ENCODE peak calls at places on chromosomes 11 and 22, in four cellular contexts. One of them, this sample, is unnamed.

GRCh38 chr11:119892311-119892808 is 163.4 kb upstream of the NECTIN1 start:
- DNase-seq in heart right ventricle: peak; percentile 55
- DNase-seq in Kasumi-1: no peak
- DNase-seq in CD4-positive, CD25-positive, alpha-beta regulatory T cell: no peak
- DNase-seq in this sample: peak; percentile 74

GRCh38 chr11:128616158-128616557 is 28.8 kb upstream of the ETS1 start:
- DNase-seq in heart right ventricle: peak; percentile 45
- DNase-seq in CD4-positive, CD25-positive, alpha-beta regulatory T cell: no peak
- DNase-seq in Kasumi-1: no peak
- DNase-seq in this sample: peak; percentile 60

GRCh38 chr22:20423636-20424511 is 13.8 kb downstream of the SCARF2 start:
- DNase-seq in Kasumi-1: peak; percentile 62
- DNase-seq in heart right ventricle: no peak
- DNase-seq in CD4-positive, CD25-positive, alpha-beta regulatory T cell: no peak
- DNase-seq in this sample: no peak

GRCh38 chr22:49322861-49323622 is 504.6 kb downstream of the BRD1 start:
- DNase-seq in heart right ventricle: no peak
- DNase-seq in CD4-positive, CD25-positive, alpha-beta regulatory T cell: no peak
- DNase-seq in Kasumi-1: no peak
- DNase-seq in this sample: no peak

GRCh38 chr11:69318093-69318420 is 24.1 kb downstream of the MYEOV start:
- DNase-seq in heart right ventricle: no peak
- DNase-seq in CD4-positive, CD25-positive, alpha-beta regulatory T cell: no peak
- DNase-seq in Kasumi-1: no peak
- DNase-seq in this sample: no peak

GRCh38 chr22:47207387-47207786 is 444.9 kb downstream of the TBC1D22A start:
- DNase-seq in CD4-positive, CD25-positive, alpha-beta regulatory T cell: no peak
- DNase-seq in heart right ventricle: no peak
- DNase-seq in Kasumi-1: no peak
- DNase-seq in this sample: no peak

GRCh38 chr11:92865352-92865751 is 104.1 kb upstream of the MTNR1B start:
- DNase-seq in Kasumi-1: no peak
- DNase-seq in heart right ventricle: peak; percentile 14
- DNase-seq in CD4-positive, CD25-positive, alpha-beta regulatory T cell: no peak
- DNase-seq in this sample: no peak

GRCh38 chr11:122524532-122524882 is 131.0 kb upstream of the UBASH3B start:
- DNase-seq in Kasumi-1: no peak
- DNase-seq in CD4-positive, CD25-positive, alpha-beta regulatory T cell: no peak
- DNase-seq in heart right ventricle: no peak
- DNase-seq in this sample: no peak

GRCh38 chr11:134656861-134657540 is 245.0 kb upstream of the B3GAT1 start:
- DNase-seq in Kasumi-1: no peak
- DNase-seq in CD4-positive, CD25-positive, alpha-beta regulatory T cell: no peak
- DNase-seq in heart right ventricle: no peak
- DNase-seq in this sample: no peak

GRCh38 chr11:46162700-46163099 is 41.4 kb upstream of the PHF21A start:
- DNase-seq in heart right ventricle: no peak
- DNase-seq in CD4-positive, CD25-positive, alpha-beta regulatory T cell: no peak
- DNase-seq in Kasumi-1: no peak
- DNase-seq in this sample: no peak

GRCh38 chr11:65429069-65429681 is 6.6 kb downstream of the NEAT1 start:
- DNase-seq in heart right ventricle: no peak
- DNase-seq in Kasumi-1: peak; percentile 55
- DNase-seq in CD4-positive, CD25-positive, alpha-beta regulatory T cell: peak; percentile 22
- DNase-seq in this sample: peak; percentile 23

GRCh38 chr22:35460678-35461077 is 60.7 kb downstream of the MCM5 start:
- DNase-seq in Kasumi-1: peak; percentile 17
- DNase-seq in CD4-positive, CD25-positive, alpha-beta regulatory T cell: no peak
- DNase-seq in heart right ventricle: no peak
- DNase-seq in this sample: no peak

GRCh38 chr11:16606784-16607674 is 131.4 kb upstream of the C11orf58 start:
- DNase-seq in CD4-positive, CD25-positive, alpha-beta regulatory T cell: no peak
- DNase-seq in heart right ventricle: peak; percentile 75
- DNase-seq in Kasumi-1: no peak
- DNase-seq in this sample: peak; percentile 74

GRCh38 chr11:109914809-109915653 is 178.2 kb upstream of the ZC3H12C start:
- DNase-seq in CD4-positive, CD25-positive, alpha-beta regulatory T cell: no peak
- DNase-seq in Kasumi-1: no peak
- DNase-seq in heart right ventricle: no peak
- DNase-seq in this sample: no peak

GRCh38 chr11:85875505-85875904 is 20.3 kb downstream of the CCDC83 start:
- DNase-seq in heart right ventricle: no peak
- DNase-seq in Kasumi-1: no peak
- DNase-seq in CD4-positive, CD25-positive, alpha-beta regulatory T cell: no peak
- DNase-seq in this sample: no peak